ENCODE peak calls at places on chromosomes 11 and 22, in five cellular contexts. H is left cardiac atrium, E is DMS53, U is spleen, V is AG04449. W is an unnamed sample.

GRCh38 chr22:45129703-45130524 is 33.8 kb upstream of the NUP50 start:
- DNase-seq in H (no peak), V (no peak), U (no peak), E (no peak), W (no peak)

GRCh38 chr11:45079943-45080719 is 66.3 kb upstream of the PRDM11 start:
- DNase-seq in E (peak), H (no peak), U (peak), V (no peak), W (peak)

GRCh38 chr22:50192056-50192824 is 6.5 kb downstream of the TRABD start:
- DNase-seq in V (no peak), H (no peak), U (peak), E (no peak), W (no peak)

GRCh38 chr11:1059759-1060158 is 14.9 kb upstream of the MUC2 start:
- DNase-seq in E (no peak), H (no peak), U (no peak), V (no peak), W (no peak)

GRCh38 chr11:8608646-8609045 is 14.6 kb upstream of the STK33 start:
- DNase-seq in E (peak), H (no peak), V (no peak), U (no peak), W (no peak)

GRCh38 chr11:92711913-92712312 is 257.5 kb upstream of the MTNR1B start:
- DNase-seq in H (no peak), V (no peak), U (no peak), E (no peak), W (no peak)

GRCh38 chr11:18368236-18368635 is 26.1 kb upstream of the LDHA start:
- DNase-seq in H (no peak), U (no peak), V (no peak), E (no peak), W (no peak)

GRCh38 chr22:30227438-30228228 is 18.9 kb downstream of the LIF start:
- DNase-seq in U (no peak), E (no peak), V (no peak), H (no peak), W (no peak)

GRCh38 chr11:112321521-112322172 is 61.0 kb upstream of the PLET1 start:
- DNase-seq in H (peak), E (peak), U (no peak), V (peak), W (peak)

GRCh38 chr22:35446365-35446764 is 46.4 kb downstream of the MCM5 start:
- DNase-seq in E (no peak), U (no peak), H (no peak), V (peak), W (no peak)

GRCh38 chr11:104214517-104214916 is 50.6 kb upstream of the PDGFD start:
- DNase-seq in U (no peak), V (no peak), H (no peak), E (no peak), W (no peak)

GRCh38 chr11:57349491-57350274 is 11.5 kb downstream of the P2RX3 start:
- DNase-seq in V (no peak), E (peak), U (peak), H (peak), W (peak)

W was measured in lower lobe of right lung.